ENCODE peak calls at places on chromosomes 5 and 9, in seven cellular contexts. I, V, D, C, O, X and N are unnamed samples.

GRCh38 chr9:114602620-114603019 is 8.5 kb upstream of the TMEM268 start:
- DNase-seq in C (no peak), D (no peak), I (no peak), V (no peak), O (no peak), X (no peak), N (no peak)

GRCh38 chr9:19699757-19700156 is 89.1 kb downstream of the SLC24A2 start:
- DNase-seq in O (peak; percentile 35), C (no peak), D (no peak), X (no peak), I (no peak), V (no peak), N (no peak)

GRCh38 chr5:113212244-113212920 is 222.4 kb downstream of the TSSK1B start:
- DNase-seq in D (no peak), C (no peak), X (peak; percentile 74), O (no peak), I (no peak), V (peak; percentile 93), N (no peak)

GRCh38 chr9:123475407-123475806 is 119.4 kb downstream of the CRB2 start:
- DNase-seq in V (no peak), I (no peak), O (no peak), C (no peak), X (no peak), D (no peak), N (peak; percentile 33)

GRCh38 chr9:23586906-23587305 is 239.1 kb downstream of the ELAVL2 start:
- DNase-seq in X (no peak), I (no peak), O (no peak), V (no peak), D (no peak), C (no peak), N (no peak)

GRCh38 chr5:142725231-142726187 is 39.6 kb upstream of the FGF1 start:
- DNase-seq in V (peak; percentile 22), I (no peak), X (no peak), C (no peak), O (no peak), D (no peak), N (no peak)

GRCh38 chr9:123169926-123170325 is 98.5 kb downstream of the STRBP start:
- DNase-seq in C (no peak), O (no peak), X (no peak), I (no peak), D (no peak), V (no peak), N (no peak)

GRCh38 chr9:2916382-2916985 is 72.6 kb upstream of the PUM3 start:
- DNase-seq in D (no peak), O (no peak), C (no peak), I (no peak), V (no peak), X (no peak), N (no peak)

GRCh38 chr5:110594866-110595265 is 131.6 kb downstream of the TMEM232 start:
- DNase-seq in V (no peak), X (no peak), O (no peak), D (no peak), C (no peak), I (no peak), N (no peak)

GRCh38 chr5:110588241-110588962 is 138.1 kb downstream of the TMEM232 start:
- DNase-seq in I (no peak), O (no peak), V (no peak), D (no peak), C (no peak), X (no peak), N (no peak)

DNA sequence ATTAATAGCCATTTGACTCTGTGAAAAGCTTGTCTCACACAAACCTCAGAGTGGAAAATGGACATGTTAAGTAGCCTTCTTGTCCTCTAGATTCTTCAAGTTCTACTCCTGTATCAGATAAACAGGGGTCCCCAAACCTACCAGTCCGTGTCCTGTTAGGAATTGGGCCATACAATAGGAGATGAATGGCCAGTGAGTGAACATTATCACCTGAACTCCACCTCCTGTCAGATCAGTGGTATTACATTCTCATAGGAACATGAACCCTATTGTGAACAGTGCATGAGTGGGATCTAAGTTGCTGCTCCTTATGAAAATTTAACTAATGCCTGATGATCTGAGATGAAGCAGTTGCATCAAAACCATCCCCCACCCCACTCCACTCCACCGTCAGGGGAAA is 136.3 kb downstream of the TMEM232 start:
- DNase-seq in O (no peak), D (no peak), C (no peak), X (peak; percentile 24), V (peak; percentile 62), I (no peak), N (no peak)
- TF ChIP-seq CTCF in O (peak; percentile 70), D (no peak), C (peak; percentile 48), X (peak; percentile 26), V (peak; percentile 68), I (peak; percentile 39), N (peak; percentile 78)

DNA sequence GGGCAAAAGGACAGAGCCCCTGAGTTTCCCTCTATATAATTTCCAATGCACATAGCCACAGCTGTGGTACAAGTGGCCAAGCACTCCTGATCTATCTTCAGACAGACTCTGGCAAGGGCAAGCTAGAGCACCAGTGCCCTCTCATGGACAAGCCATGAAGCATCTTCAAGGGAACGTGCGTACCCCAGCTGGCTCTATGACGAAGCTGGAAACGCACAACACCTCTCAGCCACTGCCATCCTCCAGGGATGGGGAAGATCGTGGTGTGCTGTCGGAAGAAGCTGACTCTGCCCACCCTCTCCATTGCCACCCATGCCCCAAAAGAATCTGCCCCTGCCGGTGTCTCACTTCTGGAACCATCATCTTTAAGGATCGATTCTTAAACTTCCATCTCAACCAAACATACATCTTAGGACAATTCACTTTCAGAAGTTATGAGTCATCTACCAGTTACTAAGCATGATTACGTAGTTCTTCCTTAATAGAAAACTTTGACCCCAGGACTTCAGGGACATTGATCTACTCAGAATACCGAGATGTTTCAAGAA is 482.9 kb downstream of the AGTPBP1 start:
- DNase-seq in V (peak; percentile 23), X (peak; percentile 76), I (peak; percentile 60), O (peak; percentile 76), D (no peak), C (peak; percentile 75), N (no peak)
- TF ChIP-seq CTCF in V (peak; percentile 31), X (peak; percentile 27), I (peak; percentile 49), O (peak; percentile 88), D (peak; percentile 64), C (peak; percentile 61), N (peak; percentile 89)

DNA sequence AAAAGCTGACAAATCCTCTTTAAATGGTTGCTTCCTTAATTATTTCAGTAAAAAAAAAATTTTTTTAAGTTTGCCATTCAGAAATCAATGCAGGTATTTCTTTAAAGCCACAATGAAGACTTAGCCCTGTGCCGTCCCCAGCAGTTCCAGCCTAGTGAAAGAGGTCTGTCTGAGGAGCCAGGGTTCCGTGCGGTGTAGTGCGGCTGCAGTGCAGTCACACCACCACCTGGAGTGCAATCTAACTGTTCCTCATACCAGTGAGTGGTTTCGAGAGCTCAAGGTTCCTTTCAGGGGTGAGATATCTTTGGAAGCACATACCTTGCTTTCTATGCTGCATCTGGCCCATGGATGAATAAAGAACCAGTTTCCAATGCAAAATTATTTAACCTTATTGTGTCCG is 87.5 kb downstream of the FANCC start:
- DNase-seq in D (no peak), O (no peak), X (no peak), V (no peak), C (peak; percentile 29), I (no peak), N (no peak)
- TF ChIP-seq CTCF in D (no peak), O (peak; percentile 40), X (no peak), V (no peak), C (no peak), I (no peak), N (no peak)

GRCh38 chr9:9920425-9920824 is 692.4 kb downstream of the PTPRD start:
- DNase-seq in I (no peak), C (no peak), D (no peak), V (peak; percentile 2), O (no peak), X (no peak), N (no peak)
- TF ChIP-seq CTCF in I (no peak), C (peak; percentile 26), D (no peak), V (no peak), O (peak; percentile 68), X (no peak), N (peak; percentile 36)

DNA sequence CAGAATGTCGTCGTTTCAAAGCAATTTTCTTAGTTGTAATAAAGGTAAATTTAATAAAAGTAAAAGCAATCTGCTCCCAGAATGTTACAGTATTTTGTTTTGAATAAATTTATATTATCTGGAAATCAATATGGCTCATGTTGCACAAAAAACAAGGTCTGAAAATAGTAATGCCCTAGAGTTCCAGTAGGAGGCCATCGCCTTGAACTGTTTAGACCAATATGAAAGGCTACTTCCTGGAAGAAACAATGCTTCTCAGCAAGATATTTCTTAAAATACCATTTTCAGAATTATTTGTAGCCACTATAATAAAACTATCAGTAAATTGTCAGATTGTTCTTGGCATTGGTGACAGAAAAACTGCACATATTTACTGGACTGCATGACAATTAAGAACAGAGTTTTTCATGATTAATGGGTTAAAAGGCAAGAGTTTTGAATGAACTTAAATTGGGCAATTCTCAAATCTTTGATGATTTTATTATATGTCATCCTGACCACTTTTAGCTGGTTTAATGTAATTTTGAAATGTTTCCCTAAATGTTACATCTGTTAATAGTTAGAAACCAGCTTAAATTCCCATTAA is 153.2 kb downstream of the COMMD10 start:
- DNase-seq in V (peak; percentile 25), C (no peak), O (no peak), I (no peak), X (no peak), D (no peak), N (no peak)
- TF ChIP-seq CTCF in V (peak; percentile 33), C (no peak), O (peak; percentile 61), I (no peak), X (peak; percentile 23), D (no peak), N (peak; percentile 54)

DNA sequence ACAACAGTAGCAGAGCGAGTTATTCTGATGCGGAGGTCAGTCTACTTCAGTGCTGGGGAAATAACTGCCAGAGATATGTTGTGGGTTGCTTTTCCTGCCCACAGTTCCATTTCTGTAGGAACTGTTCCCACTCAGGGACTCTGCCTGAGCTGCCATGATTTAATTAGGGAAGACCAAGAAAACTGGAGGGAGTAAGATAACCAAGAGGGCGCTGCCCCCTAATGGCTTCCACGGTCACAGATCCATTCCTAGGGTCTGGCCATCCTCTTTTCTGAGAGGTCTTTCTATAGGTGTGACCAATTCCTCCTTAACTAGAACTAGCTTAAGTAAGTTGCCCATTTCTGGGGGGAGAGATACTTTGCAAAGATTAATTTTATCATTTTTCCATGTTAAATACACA is 125.9 kb downstream of the APBA1 start:
- DNase-seq in I (no peak), O (peak; percentile 57), X (peak; percentile 23), C (peak; percentile 64), D (no peak), V (no peak), N (no peak)
- TF ChIP-seq CTCF in I (peak; percentile 26), O (peak; percentile 73), X (peak; percentile 33), C (no peak), D (peak; percentile 7), V (peak; percentile 35), N (peak; percentile 68)